ENCODE peak calls at places on chromosomes 11 and 22, in six cellular contexts. E is NCI-H1092 treated with DMSO at 0.1 percent for 48 hours, H is ELR, K is cardiac muscle cell, Z is globus pallidus, N is GM20000. L is an unnamed sample.

GRCh38 chr11:114285599-114285998 is 10.6 kb upstream of the NNMT start:
- DNase-seq in E (no peak), H (peak; percentile 56), K (no peak), Z (no peak), N (no peak), L (no peak)

GRCh38 chr11:75301131-75301530 is 50.3 kb downstream of the ARRB1 start:
- DNase-seq in E (peak; percentile 24), H (no peak), K (no peak), Z (no peak), N (no peak), L (no peak)

GRCh38 chr11:65437436-65438227 is 15.0 kb downstream of the NEAT1 start:
- DNase-seq in E (no peak), H (peak; percentile 7), K (no peak), Z (peak; percentile 7), N (no peak), L (no peak)

GRCh38 chr22:46363611-46364321 is 28.3 kb downstream of the TRMU start:
- DNase-seq in E (no peak), H (no peak), K (no peak), Z (no peak), N (no peak), L (no peak)

GRCh38 chr11:76765863-76766350 is 17.2 kb upstream of the TSKU start:
- DNase-seq in E (no peak), H (no peak), K (no peak), Z (no peak), N (no peak), L (no peak)

GRCh38 chr11:123718075-123718868 is 23.2 kb downstream of the ZNF202 start:
- DNase-seq in E (no peak), H (no peak), K (no peak), Z (no peak), N (no peak), L (no peak)

GRCh38 chr11:128324531-128325141 is 262.7 kb downstream of the ETS1 start:
- DNase-seq in E (no peak), H (no peak), K (peak; percentile 43), Z (no peak), N (no peak), L (peak; percentile 71)

GRCh38 chr11:70078796-70079616 is 889 bp downstream of the ANO1 start:
- DNase-seq in E (no peak), H (no peak), K (no peak), Z (no peak), N (no peak), L (no peak)

GRCh38 chr11:3905080-3905953 is 49.9 kb downstream of the STIM1 start:
- DNase-seq in E (no peak), H (peak; percentile 78), K (no peak), Z (no peak), N (peak; percentile 68), L (peak; percentile 65)

GRCh38 chr11:68541983-68542382 is 81.4 kb downstream of the PPP6R3 start:
- DNase-seq in E (no peak), H (peak; percentile 59), K (no peak), Z (no peak), N (no peak), L (no peak)

GRCh38 chr22:38238519-38239051 is 34.2 kb downstream of the TMEM184B start:
- DNase-seq in E (no peak), H (no peak), K (no peak), Z (peak; percentile 74), N (no peak), L (no peak)

GRCh38 chr11:33835143-33835878 is 56.6 kb downstream of the LMO2 start:
- DNase-seq in E (peak; percentile 41), H (peak; percentile 83), K (peak; percentile 33), Z (peak; percentile 46), N (no peak), L (no peak)

GRCh38 chr22:19713650-19714319 is 518 bp upstream of the SEPTIN5 start:
- DNase-seq in E (peak; percentile 22), H (no peak), K (peak; percentile 27), Z (no peak), N (no peak), L (no peak)